ENCODE peak calls at places on chromosomes 1 and 21, in eight cellular contexts. D is tibial artery; S is GM12865; J is substantia nigra; Q is activated naive CD4-positive, alpha-beta T cell treated with anti-CD3 and anti-CD28 coated beads, Interleukin-2, amount 10 ng/mL, durations not matched to agents 7 days and 5 days; U is stimulated activated CD4-positive, alpha-beta T cell treated with anti-CD3 and anti-CD28 coated beads, Interleukin-1b, Interleukin-23, amount 100 ng/mL, for 48 hours; C is lung; A is heart left ventricle. T is an unnamed sample.

GRCh38 chr1:21414002-21414401 is 25.9 kb upstream of the NBPF3 start:
- DNase-seq in D (no peak), S (no peak), J (no peak), Q (no peak), U (no peak), C (no peak), A (no peak), T (no peak)

GRCh38 chr1:209800984-209801834 is 4.7 kb downstream of the IRF6 start:
- DNase-seq in D (no peak), S (no peak), J (no peak), Q (no peak), U (no peak), C (no peak), A (peak), T (no peak)

GRCh38 chr21:15015622-15016471 is 49.0 kb downstream of the NRIP1 start:
- DNase-seq in D (no peak), S (no peak), J (no peak), Q (no peak), U (no peak), C (no peak), A (no peak), T (peak)

GRCh38 chr1:68383092-68383491 is 66.7 kb downstream of the RPE65 start:
- DNase-seq in D (no peak), S (no peak), J (no peak), Q (no peak), U (no peak), C (no peak), A (no peak), T (no peak)

GRCh38 chr1:154870117-154870571 is at the start of gene KCNN3:
- DNase-seq in D (peak), S (peak), J (peak), Q (peak), U (peak), C (peak), A (peak), T (peak)

GRCh38 chr1:230857822-230858221 is 10.5 kb downstream of the C1orf198 start:
- DNase-seq in D (no peak), S (no peak), J (no peak), Q (no peak), U (no peak), C (no peak), A (no peak), T (peak)

GRCh38 chr1:51744506-51745303 is 127.8 kb downstream of the OSBPL9 start:
- DNase-seq in D (no peak), S (peak), J (no peak), Q (no peak), U (no peak), C (no peak), A (no peak), T (no peak)

GRCh38 chr1:36137776-36138175 is 11.5 kb downstream of the TRAPPC3 start:
- DNase-seq in D (no peak), S (no peak), J (no peak), Q (no peak), U (no peak), C (no peak), A (no peak), T (no peak)

GRCh38 chr1:66251521-66251920 is 282.4 kb upstream of the SGIP1 start:
- DNase-seq in D (no peak), S (peak), J (no peak), Q (peak), U (no peak), C (no peak), A (no peak), T (peak)

GRCh38 chr1:203038217-203038741 is 12.0 kb downstream of the PPFIA4 start:
- DNase-seq in D (peak), S (peak), J (no peak), Q (no peak), U (no peak), C (no peak), A (peak), T (peak)

GRCh38 chr1:40901886-40902633 is 39.9 kb upstream of the CITED4 start:
- DNase-seq in D (peak), S (peak), J (no peak), Q (no peak), U (no peak), C (no peak), A (peak), T (peak)

GRCh38 chr1:169484107-169484506 is 1.6 kb downstream of the SLC19A2 start:
- DNase-seq in D (no peak), S (no peak), J (no peak), Q (no peak), U (no peak), C (no peak), A (no peak), T (no peak)

GRCh38 chr1:178706467-178706866 is 18.6 kb upstream of the RALGPS2 start:
- DNase-seq in D (no peak), S (no peak), J (no peak), Q (no peak), U (no peak), C (no peak), A (no peak), T (peak)

T was measured in fibroblast of villous mesenchyme.